ENCODE peak calls at places on chromosome 5, in seven cellular contexts. D is hepatic stellate cell, S is A172, R is choroid plexus epithelial cell, A is lower lobe of right lung, O is AG04450, V is GM03348. U is an unnamed sample.

GRCh38 chr5:82107277-82107676 is 135.5 kb downstream of the ATG10 start:
- DNase-seq in D (no peak), S (peak; percentile 20), R (peak; percentile 67), A (no peak), O (no peak), V (peak; percentile 20), U (peak; percentile 3)

GRCh38 chr5:16618138-16618897 is 1.5 kb upstream of the RETREG1 start:
- DNase-seq in D (no peak), S (no peak), R (no peak), A (no peak), O (no peak), V (no peak), U (no peak)

GRCh38 chr5:134968055-134968454 is 348 bp downstream of the CATSPER3 start:
- DNase-seq in D (no peak), S (no peak), R (no peak), A (no peak), O (no peak), V (no peak), U (no peak)

GRCh38 chr5:54760182-54760935 is 225.0 kb downstream of the ESM1 start:
- DNase-seq in D (no peak), S (peak; percentile 28), R (peak; percentile 82), A (no peak), O (no peak), V (peak; percentile 40), U (no peak)

GRCh38 chr5:33936004-33936380 is 194 bp upstream of the RXFP3 start:
- DNase-seq in D (peak; percentile 81), S (no peak), R (peak; percentile 72), A (peak; percentile 55), O (peak; percentile 7), V (peak; percentile 90), U (peak; percentile 28)

GRCh38 chr5:179284751-179285191 is 60.5 kb downstream of the ADAMTS2 start:
- DNase-seq in D (peak; percentile 69), S (no peak), R (no peak), A (no peak), O (no peak), V (no peak), U (no peak)

GRCh38 chr5:174462128-174462527 is 262.3 kb upstream of the MSX2 start:
- DNase-seq in D (no peak), S (no peak), R (no peak), A (no peak), O (no peak), V (no peak), U (no peak)

GRCh38 chr5:60541980-60542379 is 158.0 kb downstream of the DEPDC1B start:
- DNase-seq in D (peak; percentile 28), S (peak; percentile 29), R (peak; percentile 95), A (no peak), O (no peak), V (peak; percentile 15), U (no peak)

GRCh38 chr5:124889522-124889828 is 143.0 kb upstream of the ZNF608 start:
- DNase-seq in D (no peak), S (peak; percentile 31), R (no peak), A (no peak), O (no peak), V (no peak), U (no peak)

GRCh38 chr5:140432916-140433315 is 31.3 kb downstream of the ANKHD1 start:
- DNase-seq in D (no peak), S (no peak), R (no peak), A (no peak), O (no peak), V (no peak), U (no peak)

GRCh38 chr5:132389453-132390286 is 20.2 kb downstream of the SLC22A5 start:
- DNase-seq in D (peak; percentile 94), S (peak; percentile 100), R (peak; percentile 96), A (no peak), O (peak; percentile 96), V (peak; percentile 95), U (peak; percentile 100)

GRCh38 chr5:58491216-58491892 is at the start of gene GAPT:
- DNase-seq in D (no peak), S (no peak), R (no peak), A (no peak), O (no peak), V (no peak), U (no peak)

GRCh38 chr5:129172561-129172960 is 78.0 kb downstream of the ISOC1 start:
- DNase-seq in D (no peak), S (peak; percentile 2), R (peak; percentile 16), A (no peak), O (no peak), V (peak; percentile 12), U (no peak)

GRCh38 chr5:109411627-109412026 is 1.9 kb upstream of the PJA2 start:
- DNase-seq in D (peak; percentile 58), S (peak; percentile 82), R (peak; percentile 94), A (no peak), O (peak; percentile 71), V (peak; percentile 69), U (peak; percentile 83)

GRCh38 chr5:111596705-111597104 is 84.4 kb upstream of the STARD4 start:
- DNase-seq in D (no peak), S (no peak), R (no peak), A (no peak), O (no peak), V (no peak), U (no peak)

GRCh38 chr5:9373586-9373985 is 172.3 kb downstream of the SEMA5A start:
- DNase-seq in D (no peak), S (no peak), R (no peak), A (no peak), O (no peak), V (no peak), U (peak; percentile 34)

GRCh38 chr5:168988699-168989098 is 312.2 kb downstream of the SLIT3 start:
- DNase-seq in D (no peak), S (no peak), R (no peak), A (no peak), O (no peak), V (no peak), U (no peak)

GRCh38 chr5:125152461-125153189 is 406.2 kb upstream of the ZNF608 start:
- DNase-seq in D (no peak), S (no peak), R (no peak), A (no peak), O (no peak), V (no peak), U (no peak)

GRCh38 chr5:107513337-107514125 is 157.2 kb downstream of the EFNA5 start:
- DNase-seq in D (no peak), S (no peak), R (peak; percentile 21), A (no peak), O (no peak), V (no peak), U (no peak)

GRCh38 chr5:76544268-76544926 is 78.8 kb downstream of the F2RL2 start:
- DNase-seq in D (peak; percentile 6), S (peak; percentile 14), R (peak; percentile 73), A (peak; percentile 51), O (no peak), V (no peak), U (peak; percentile 28)

GRCh38 chr5:91641730-91642350 is 258.7 kb upstream of the ARRDC3 start:
- DNase-seq in D (no peak), S (peak; percentile 58), R (peak; percentile 71), A (no peak), O (peak; percentile 3), V (peak; percentile 28), U (peak; percentile 58)

GRCh38 chr5:139435676-139436075 is 3.6 kb downstream of the DNAJC18 start:
- DNase-seq in D (no peak), S (no peak), R (no peak), A (no peak), O (no peak), V (no peak), U (no peak)

GRCh38 chr5:6573651-6574101 is 59.2 kb downstream of the NSUN2 start:
- DNase-seq in D (no peak), S (no peak), R (no peak), A (no peak), O (no peak), V (no peak), U (no peak)